ENCODE peak calls at places on chromosomes 2 and 18, in four cellular contexts. N, A, T and B are unnamed samples.

GRCh38 chr2:70340921-70341765 is 39.3 kb upstream of the FAM136A start:
- DNase-seq in T (peak; percentile 50), N (peak; percentile 26), A (peak; percentile 72), B (peak; percentile 64)

GRCh38 chr2:28628987-28629386 is 122.6 kb upstream of the PPP1CB start:
- DNase-seq in N (no peak), T (no peak), A (no peak), B (no peak)

GRCh38 chr2:173964565-173965371 is 405 bp downstream of the SP3 start:
- DNase-seq in N (peak; percentile 83), A (peak; percentile 83), T (peak; percentile 84), B (peak; percentile 82)

GRCh38 chr18:13436596-13436995 is 218.0 kb downstream of the LDLRAD4 start:
- DNase-seq in A (no peak), N (no peak), T (no peak), B (no peak)

GRCh38 chr2:132977812-132978529 is 308.0 kb upstream of the LYPD1 start:
- DNase-seq in A (no peak), T (no peak), N (peak; percentile 80), B (no peak)

GRCh38 chr2:111055735-111056134 is 65.0 kb upstream of the BCL2L11 start:
- DNase-seq in A (no peak), T (no peak), N (no peak), B (no peak)

GRCh38 chr2:11342561-11343343 is 1.7 kb downstream of the ROCK2 start:
- DNase-seq in N (peak; percentile 87), A (no peak), T (no peak), B (no peak)

GRCh38 chr18:25832008-25832604 is 258.3 kb downstream of the SS18 start:
- DNase-seq in A (peak; percentile 66), N (peak; percentile 61), T (peak; percentile 43), B (peak; percentile 39)

GRCh38 chr18:1034971-1035370 is 130.3 kb downstream of the ADCYAP1 start:
- DNase-seq in T (no peak), N (no peak), A (no peak), B (no peak)

GRCh38 chr2:238974510-238975166 is 126.8 kb downstream of the TWIST2 start:
- DNase-seq in N (peak; percentile 92), T (no peak), A (peak; percentile 73), B (no peak)
- TF ChIP-seq CTCF in N (peak; percentile 51), T (no peak), A (peak; percentile 54), B (no peak)

DNA sequence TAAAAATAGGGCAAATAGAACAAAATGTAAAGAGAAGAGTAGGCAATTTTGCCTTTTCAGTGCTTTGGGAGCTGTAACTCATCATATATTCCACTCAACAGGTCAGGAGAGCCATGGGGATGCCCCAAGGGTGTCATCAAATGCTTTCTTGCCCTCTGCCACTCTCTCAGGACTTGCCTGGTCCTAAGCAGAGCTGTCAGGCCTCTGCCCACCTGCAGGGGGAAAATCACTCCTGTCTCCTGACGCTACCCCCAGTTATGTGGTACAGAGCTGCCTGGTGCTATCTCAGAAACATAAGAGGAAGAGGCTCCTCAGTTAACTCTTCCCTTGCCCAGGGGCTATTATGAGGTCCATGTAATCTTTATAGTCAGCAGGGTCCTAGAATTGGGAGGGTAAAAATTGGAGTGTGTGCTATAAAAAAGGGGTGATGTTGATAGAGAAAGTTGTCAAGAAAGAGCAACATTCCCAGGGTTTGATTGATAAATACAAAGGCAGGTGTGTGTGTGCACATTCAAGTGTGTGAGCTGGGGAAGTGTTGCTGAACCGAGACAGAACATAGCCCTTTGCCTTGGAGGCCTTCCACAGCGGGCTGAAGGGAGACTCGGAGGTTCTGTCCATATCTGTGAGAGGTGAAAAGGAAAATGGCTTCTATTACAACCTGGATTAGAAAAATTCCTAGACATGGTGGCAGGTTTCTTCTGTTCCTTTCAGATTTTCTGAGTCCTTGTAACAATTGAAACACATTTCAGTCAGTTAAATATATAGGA is 25.4 kb downstream of the PTPRM start:
- DNase-seq in A (peak; percentile 60), N (no peak), T (no peak), B (no peak)
- TF ChIP-seq CTCF in A (peak; percentile 63), N (no peak), T (no peak), B (no peak)

DNA sequence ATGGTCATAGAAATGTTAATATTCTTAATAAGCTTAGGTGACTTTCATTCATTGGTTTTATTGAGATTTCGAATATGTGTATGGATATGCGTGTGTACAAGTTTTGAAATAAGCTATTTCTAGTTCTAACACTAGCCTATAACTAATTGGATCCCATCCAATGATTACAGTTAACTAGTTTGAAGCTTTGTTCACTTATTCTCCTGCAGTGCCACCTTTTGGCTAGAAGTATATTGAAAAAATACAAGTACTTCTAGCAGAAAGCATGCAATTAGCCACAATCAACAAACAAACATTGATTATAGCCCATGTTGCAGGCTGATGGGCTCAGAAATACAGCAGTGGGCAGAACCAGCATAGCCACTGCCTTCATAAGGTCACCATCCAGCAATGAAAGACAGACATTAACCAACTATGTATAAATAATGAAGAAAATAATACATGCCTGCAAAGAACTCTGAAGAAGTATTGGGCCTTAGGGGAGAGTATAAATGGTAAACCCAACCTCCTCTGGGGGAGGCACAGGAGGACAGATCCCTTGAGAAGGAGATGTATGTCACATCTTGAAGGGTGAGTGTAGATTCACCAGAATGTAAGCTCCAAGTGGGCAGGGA is 5.1 kb upstream of the PIEZO2 start:
- DNase-seq in T (peak; percentile 48), N (peak; percentile 76), A (no peak), B (peak; percentile 57)
- TF ChIP-seq CTCF in T (peak; percentile 49), N (peak; percentile 80), A (peak; percentile 74), B (peak; percentile 48)

DNA sequence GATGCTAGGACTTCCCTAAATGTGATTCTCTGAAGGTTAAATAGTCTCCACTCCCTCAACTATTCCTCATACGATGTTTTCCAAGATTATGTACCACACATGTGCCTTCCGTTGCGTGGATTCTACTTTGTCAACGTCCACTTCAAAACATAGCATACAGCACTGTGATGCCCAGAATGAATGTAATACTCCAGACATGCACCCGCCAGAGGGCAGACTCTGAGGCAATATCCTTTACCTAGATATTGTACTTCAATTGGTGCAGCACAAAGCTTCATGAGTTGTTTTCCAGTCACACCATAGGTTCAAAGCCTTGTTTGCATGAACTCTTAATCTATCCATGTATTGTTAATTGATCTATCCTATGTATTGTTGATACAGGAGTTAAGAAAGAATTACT is 201.0 kb upstream of the NABP1 start:
- DNase-seq in T (no peak), N (no peak), A (no peak), B (no peak)
- TF ChIP-seq CTCF in T (no peak), N (no peak), A (no peak), B (no peak)

GRCh38 chr2:65252640-65253039 is 25.0 kb downstream of the ACTR2 start:
- DNase-seq in N (no peak), T (no peak), A (no peak), B (no peak)

GRCh38 chr2:65261676-65262075 is 34.0 kb downstream of the ACTR2 start:
- DNase-seq in N (peak; percentile 23), T (no peak), A (no peak), B (no peak)

DNA sequence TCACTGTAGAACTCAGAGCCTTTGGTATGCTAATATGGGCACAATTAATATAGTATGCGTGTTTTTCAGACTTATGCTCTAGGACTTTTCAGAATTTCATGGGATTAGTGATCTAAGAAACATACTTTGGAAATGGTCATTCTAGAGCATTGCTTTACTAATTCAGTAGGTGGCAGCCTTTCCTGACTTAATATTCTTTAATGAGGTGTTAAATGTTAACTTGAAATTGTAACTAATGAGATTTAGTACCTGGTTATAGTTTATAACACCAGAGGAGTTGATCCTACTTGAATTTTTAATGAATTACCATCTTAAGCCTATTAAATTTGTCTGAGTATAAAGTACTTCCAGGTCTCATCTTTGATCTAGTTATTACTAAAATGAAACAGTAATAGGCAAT is 28.5 kb downstream of the ACTR2 start:
- DNase-seq in N (no peak), T (no peak), A (no peak), B (no peak)
- TF ChIP-seq CTCF in N (peak; percentile 18), T (peak; percentile 25), A (peak; percentile 37), B (peak; percentile 21)

DNA sequence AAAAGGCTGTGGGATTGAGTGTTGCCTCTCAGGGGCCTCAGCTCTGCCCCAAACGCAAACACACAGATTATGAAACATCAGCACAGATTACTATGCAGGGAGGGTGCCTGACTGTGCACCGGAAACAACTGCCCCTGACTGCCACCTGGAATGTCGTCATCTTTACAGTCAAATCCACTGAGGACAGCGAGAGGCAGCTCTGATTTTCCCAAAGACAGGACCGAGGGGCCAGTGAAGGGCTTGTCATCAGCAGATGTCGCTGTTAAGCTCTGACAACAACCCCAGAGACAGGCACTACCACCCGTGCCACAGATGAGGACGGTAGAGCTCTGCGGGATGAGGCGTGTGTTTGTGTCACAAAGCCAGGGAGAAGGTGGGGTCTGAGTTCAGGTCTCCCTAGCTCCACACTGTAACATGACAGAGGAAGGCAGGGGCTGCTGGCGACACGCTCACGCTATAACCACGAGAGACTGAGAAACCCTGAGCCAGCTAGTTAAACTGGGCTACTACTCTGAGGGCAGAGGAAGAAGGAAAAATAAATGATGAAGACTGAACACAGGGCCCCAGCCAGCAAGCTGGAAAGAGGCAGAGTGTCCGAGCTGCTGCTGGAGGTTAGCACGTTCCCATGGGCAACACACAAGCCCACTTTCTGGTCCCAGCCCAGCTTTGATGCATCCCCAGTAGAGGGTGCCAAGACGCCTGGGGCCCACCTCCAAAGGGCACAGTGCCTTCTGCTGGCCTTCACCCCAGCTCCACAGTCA is 47.0 kb downstream of the PARD6G start:
- DNase-seq in A (peak; percentile 54), N (peak; percentile 17), T (no peak), B (no peak)
- TF ChIP-seq CTCF in A (peak; percentile 49), N (peak; percentile 13), T (no peak), B (peak; percentile 50)

DNA sequence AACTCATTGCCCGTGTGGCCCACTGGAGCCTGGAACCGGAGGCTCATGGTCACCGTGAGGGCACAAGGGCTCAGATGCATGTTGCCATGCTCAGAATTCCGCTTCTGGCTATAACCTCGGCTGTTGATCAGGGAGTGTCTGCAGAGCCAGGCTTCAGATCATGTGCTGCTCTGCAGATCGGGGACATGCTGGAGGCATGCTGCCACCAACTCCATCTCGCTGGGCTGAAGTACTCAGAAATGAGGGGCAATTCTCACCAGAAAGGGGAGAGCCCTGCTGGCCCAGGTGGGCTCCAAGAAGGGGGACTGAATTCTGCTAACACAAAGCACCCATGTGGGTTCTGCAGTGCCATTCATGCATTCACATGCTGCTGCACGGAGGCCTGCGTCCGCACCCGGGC is 269.2 kb upstream of the PXDN start:
- DNase-seq in A (no peak), T (no peak), N (no peak), B (no peak)
- TF ChIP-seq CTCF in A (no peak), T (no peak), N (no peak), B (no peak)